ENCODE peak calls at places on chromosomes 1 and 21, in ten cellular contexts. H is germinal center; Y is WTC11; D is putamen; T is RPMI7951; L is stimulated activated CD8-positive, alpha-beta memory T cell treated with anti-CD3 and anti-CD28 coated beads, Interleukin-12 subunit alpha, Interleukin-12 subunit beta, amount 100 ng/mL, for 1 hour; B is A549; U is amygdala; X is caudate nucleus; E is AG20443. A is an unnamed sample.

GRCh38 chr1:201113451-201114244 is 1.4 kb upstream of the CACNA1S start:
- DNase-seq in H (no peak), Y (no peak), D (no peak), T (no peak), L (no peak), B (no peak), U (no peak), X (no peak), E (no peak), A (no peak)

GRCh38 chr1:41666991-41667631 is 182.6 kb upstream of the EDN2 start:
- DNase-seq in H (peak; percentile 57), Y (no peak), D (no peak), T (no peak), L (no peak), B (no peak), U (no peak), X (no peak), E (peak; percentile 31), A (no peak)

GRCh38 chr1:3841491-3841890 is 15.5 kb downstream of the CEP104 start:
- DNase-seq in H (no peak), Y (no peak), D (no peak), T (no peak), L (no peak), B (no peak), U (no peak), X (no peak), E (no peak), A (no peak)

GRCh38 chr21:45405271-45405818 is 380 bp downstream of the COL18A1 start:
- DNase-seq in H (no peak), Y (no peak), D (no peak), T (peak; percentile 49), L (no peak), B (no peak), U (no peak), X (no peak), E (peak; percentile 86), A (no peak)

GRCh38 chr1:3736708-3737107 is 15.5 kb upstream of the CCDC27 start:
- DNase-seq in H (no peak), Y (no peak), D (no peak), T (no peak), L (no peak), B (no peak), U (no peak), X (no peak), E (no peak), A (no peak)

GRCh38 chr1:151621351-151621750 is 9.5 kb downstream of the SNX27 start:
- DNase-seq in H (no peak), Y (no peak), D (no peak), T (no peak), L (no peak), B (no peak), U (no peak), X (no peak), E (no peak), A (peak; percentile 29)

GRCh38 chr1:39752703-39753102 is 14.0 kb downstream of the PPIE start:
- DNase-seq in H (no peak), Y (no peak), D (no peak), T (no peak), L (no peak), B (no peak), U (no peak), X (no peak), E (no peak), A (no peak)

GRCh38 chr21:21858502-21859334 is 860.5 kb downstream of the NCAM2 start:
- DNase-seq in H (no peak), Y (no peak), D (no peak), T (no peak), L (no peak), B (no peak), U (no peak), X (no peak), E (no peak), A (no peak)

GRCh38 chr1:88946845-88947244 is 45.6 kb downstream of the KYAT3 start:
- DNase-seq in H (no peak), Y (no peak), D (no peak), T (no peak), L (no peak), B (no peak), U (no peak), X (no peak), E (no peak), A (no peak)

GRCh38 chr1:231315887-231316286 is 21.8 kb downstream of the EXOC8 start:
- DNase-seq in H (peak; percentile 29), Y (peak; percentile 80), D (no peak), T (peak; percentile 39), L (no peak), B (peak; percentile 58), U (no peak), X (no peak), E (peak; percentile 39), A (no peak)

GRCh38 chr1:68339505-68339904 is 107.2 kb upstream of the WLS start:
- DNase-seq in H (no peak), Y (no peak), D (no peak), T (peak; percentile 31), L (no peak), B (no peak), U (no peak), X (no peak), E (peak; percentile 19), A (no peak)

GRCh38 chr1:159171688-159172501 is 480 bp downstream of the CADM3 start:
- DNase-seq in H (no peak), Y (peak; percentile 68), D (peak; percentile 25), T (no peak), L (no peak), B (no peak), U (no peak), X (no peak), E (peak; percentile 18), A (no peak)

GRCh38 chr1:160436975-160437374 is 36.6 kb downstream of the VANGL2 start:
- DNase-seq in H (no peak), Y (no peak), D (no peak), T (no peak), L (no peak), B (no peak), U (no peak), X (no peak), E (no peak), A (no peak)

GRCh38 chr1:197761654-197762053 is 13.6 kb downstream of the DENND1B start:
- DNase-seq in H (peak; percentile 14), Y (no peak), D (no peak), T (no peak), L (no peak), B (no peak), U (no peak), X (no peak), E (no peak), A (no peak)

GRCh38 chr1:155320252-155320651 is 442 bp upstream of the RUSC1 start:
- DNase-seq in H (no peak), Y (no peak), D (no peak), T (no peak), L (no peak), B (no peak), U (no peak), X (no peak), E (no peak), A (no peak)

GRCh38 chr1:91674107-91674506 is 173.5 kb downstream of the CDC7 start:
- DNase-seq in H (no peak), Y (no peak), D (no peak), T (no peak), L (no peak), B (no peak), U (no peak), X (no peak), E (no peak), A (no peak)

GRCh38 chr1:114009393-114009792 is 30.1 kb downstream of the OLFML3 start:
- DNase-seq in H (no peak), Y (no peak), D (no peak), T (peak; percentile 54), L (no peak), B (no peak), U (no peak), X (no peak), E (no peak), A (no peak)

GRCh38 chr1:150987928-150988327 is 5.8 kb downstream of the ANXA9 start:
- DNase-seq in H (no peak), Y (no peak), D (no peak), T (no peak), L (no peak), B (no peak), U (no peak), X (no peak), E (no peak), A (no peak)

GRCh38 chr1:181002582-181003172 is 20.0 kb downstream of the STX6 start:
- DNase-seq in H (no peak), Y (no peak), D (no peak), T (no peak), L (no peak), B (no peak), U (no peak), X (no peak), E (no peak), A (no peak)

GRCh38 chr1:4605158-4605557 is 49.3 kb upstream of the AJAP1 start:
- DNase-seq in H (no peak), Y (no peak), D (no peak), T (no peak), L (no peak), B (no peak), U (no peak), X (no peak), E (no peak), A (no peak)

GRCh38 chr1:12088607-12089006 is 25.5 kb downstream of the TNFRSF8 start:
- DNase-seq in H (no peak), Y (no peak), D (no peak), T (no peak), L (no peak), B (no peak), U (no peak), X (no peak), E (no peak), A (no peak)

GRCh38 chr1:4058706-4059105 is 158.6 kb upstream of the C1orf174 start:
- DNase-seq in H (no peak), Y (no peak), D (no peak), T (no peak), L (no peak), B (no peak), U (no peak), X (no peak), E (no peak), A (no peak)

GRCh38 chr21:25582164-25582563 is 25.1 kb downstream of the MRPL39 start:
- DNase-seq in H (no peak), Y (no peak), D (no peak), T (no peak), L (no peak), B (no peak), U (no peak), X (no peak), E (no peak), A (no peak)

GRCh38 chr21:28617300-28617699 is 375.4 kb downstream of the LTN1 start:
- DNase-seq in H (no peak), Y (no peak), D (no peak), T (no peak), L (no peak), B (no peak), U (no peak), X (no peak), E (no peak), A (no peak)

GRCh38 chr1:160108888-160109662 is 6.5 kb upstream of the ATP1A2 start:
- DNase-seq in H (peak; percentile 55), Y (no peak), D (no peak), T (peak; percentile 42), L (no peak), B (peak; percentile 80), U (no peak), X (no peak), E (peak; percentile 67), A (no peak)

A was measured in gastrocnemius medialis.